ENCODE peak calls at places on chromosomes 16 and 17, in nine cellular contexts. V is stromal cell of bone marrow, M is HCEC 1CT, R is heart right ventricle, E is neural progenitor cell, T is H7, N is GM23338, Z is NCI-H446 treated with DMSO at 0.1 percent for 48 hours, F is IMR-90. X is an unnamed sample.

GRCh38 chr16:50103764-50104163 is 38.0 kb downstream of the HEATR3 start:
- DNase-seq in Z (no peak), F (no peak), M (peak; percentile 67), E (no peak), N (no peak), V (no peak), R (no peak), T (no peak), X (no peak)

GRCh38 chr16:86566601-86566965 is at the start of gene FOXC2:
- DNase-seq in V (peak; percentile 96), R (peak; percentile 90), Z (no peak), N (peak; percentile 99), M (peak; percentile 78), E (peak; percentile 95), T (peak; percentile 96), F (peak; percentile 94), X (no peak)

GRCh38 chr17:43025766-43026537 is 921 bp downstream of the RND2 start:
- DNase-seq in N (no peak), R (no peak), V (no peak), T (peak; percentile 14), E (no peak), M (no peak), F (no peak), Z (no peak), X (no peak)

GRCh38 chr17:74677558-74678466 is 34.9 kb downstream of the CD300LF start:
- DNase-seq in V (peak; percentile 6), R (peak; percentile 34), F (peak; percentile 2), T (no peak), E (no peak), M (peak; percentile 3), N (peak; percentile 46), Z (peak; percentile 93), X (peak; percentile 29)

GRCh38 chr16:85072947-85073346 is 39.3 kb downstream of the CIBAR2 start:
- DNase-seq in E (no peak), V (peak; percentile 68), F (peak; percentile 90), T (no peak), R (peak; percentile 20), N (no peak), Z (no peak), M (no peak), X (no peak)

GRCh38 chr16:76583466-76583865 is 306.3 kb downstream of the CNTNAP4 start:
- DNase-seq in T (no peak), E (no peak), F (no peak), R (peak; percentile 6), V (peak; percentile 9), M (no peak), Z (peak; percentile 90), N (no peak), X (no peak)

GRCh38 chr17:69335018-69335417 is 8.1 kb upstream of the ABCA5 start:
- DNase-seq in E (no peak), M (peak; percentile 54), N (peak; percentile 75), F (peak; percentile 60), V (no peak), R (no peak), Z (peak; percentile 27), T (peak; percentile 35), X (peak; percentile 43)

GRCh38 chr16:70638814-70639792 is 7.3 kb upstream of the IL34 start:
- DNase-seq in E (no peak), F (peak; percentile 87), Z (no peak), R (no peak), V (no peak), T (no peak), N (no peak), M (peak; percentile 81), X (no peak)

GRCh38 chr17:57970706-57971105 is 15.5 kb upstream of the CUEDC1 start:
- DNase-seq in Z (no peak), R (no peak), E (no peak), M (peak; percentile 71), V (no peak), N (no peak), F (peak; percentile 67), T (no peak), X (no peak)

GRCh38 chr17:39306509-39307212 is 80.9 kb upstream of the STAC2 start:
- DNase-seq in N (no peak), V (peak; percentile 13), T (no peak), Z (no peak), F (peak; percentile 33), M (no peak), E (no peak), R (no peak), X (no peak)

X was measured in SW480.